ENCODE peak calls at places on chromosomes 16 and 17, in six cellular contexts. Y, D, O, W, F and L are unnamed samples.

GRCh38 chr17:42623732-42624596 is 14.5 kb downstream of the TUBG1 start:
- DNase-seq in Y (no peak), D (peak), O (no peak), W (no peak), F (peak), L (no peak)

GRCh38 chr16:80060470-80060869 is 459.9 kb upstream of the MAF start:
- DNase-seq in Y (no peak), D (no peak), O (no peak), W (no peak), F (no peak), L (no peak)

GRCh38 chr16:19346335-19346922 is 60.9 kb downstream of the CLEC19A start:
- DNase-seq in Y (no peak), D (no peak), O (no peak), W (no peak), F (no peak), L (no peak)

GRCh38 chr16:11004351-11004750 is 60.0 kb downstream of the CLEC16A start:
- DNase-seq in Y (no peak), D (peak), O (no peak), W (peak), F (peak), L (peak)

GRCh38 chr17:42975265-42975664 is 4.6 kb downstream of the PTGES3L start:
- DNase-seq in Y (no peak), D (no peak), O (no peak), W (no peak), F (no peak), L (no peak)

GRCh38 chr16:27717726-27718125 is 167.8 kb downstream of the KATNIP start:
- DNase-seq in Y (no peak), D (no peak), O (no peak), W (no peak), F (no peak), L (no peak)

GRCh38 chr17:31433091-31433790 is 41.8 kb downstream of the RAB11FIP4 start:
- DNase-seq in Y (no peak), D (no peak), O (no peak), W (no peak), F (no peak), L (no peak)

GRCh38 chr16:46690281-46691178 is 1.1 kb downstream of the ORC6 start:
- DNase-seq in Y (no peak), D (no peak), O (no peak), W (peak), F (peak), L (peak)

GRCh38 chr16:10625595-10626357 is 45.4 kb upstream of the EMP2 start:
- DNase-seq in Y (no peak), D (no peak), O (no peak), W (no peak), F (peak), L (peak)